ENCODE peak calls at places on chromosomes 7 and 10, in four cellular contexts. Q, R, T and K are unnamed samples.

GRCh38 chr10:104835422-104835821 is 194.3 kb downstream of the SORCS3 start:
- DNase-seq in Q (no peak), R (no peak), T (no peak), K (no peak)

GRCh38 chr10:124736491-124737136 is 7.6 kb downstream of the FAM53B start:
- DNase-seq in Q (peak), R (no peak), T (peak), K (peak)

GRCh38 chr7:44568771-44569560 is 4.7 kb downstream of the DDX56 start:
- DNase-seq in Q (no peak), R (no peak), T (peak), K (no peak)

GRCh38 chr7:132192809-132193208 is 383.5 kb downstream of the PLXNA4 start:
- DNase-seq in Q (no peak), R (no peak), T (no peak), K (no peak)

GRCh38 chr10:131745591-131745990 is 155.2 kb upstream of the PPP2R2D start:
- DNase-seq in Q (no peak), R (no peak), T (no peak), K (no peak)

GRCh38 chr7:30238721-30239441 is 45.5 kb upstream of the ZNRF2 start:
- DNase-seq in Q (peak), R (peak), T (no peak), K (peak)

GRCh38 chr10:61975107-61975932 is 73.8 kb downstream of the ARID5B start:
- DNase-seq in Q (no peak), R (no peak), T (no peak), K (peak)

GRCh38 chr7:147803625-147804024 is 786.9 kb upstream of the C7orf33 start:
- DNase-seq in Q (no peak), R (no peak), T (no peak), K (no peak)

GRCh38 chr7:107768263-107768662 is 24.3 kb downstream of the CBLL1 start:
- DNase-seq in Q (no peak), R (no peak), T (no peak), K (no peak)

GRCh38 chr7:82325416-82325815 is 118.2 kb downstream of the CACNA2D1 start:
- DNase-seq in Q (no peak), R (no peak), T (no peak), K (no peak)

GRCh38 chr10:102398172-102399020 is 2.9 kb downstream of the NFKB2 start:
- DNase-seq in Q (no peak), R (no peak), T (no peak), K (no peak)
- H3K27ac ChIP-seq in Q (no peak), R (peak), T (peak), K (peak)

GRCh38 chr7:103524042-103524907 is 78.3 kb upstream of the SLC26A5 start:
- DNase-seq in Q (no peak), R (no peak), T (no peak), K (peak)
- TF ChIP-seq CTCF in Q (no peak), R (peak), T (no peak), K (peak)

GRCh38 chr10:86265236-86265876 is 101.2 kb downstream of the GRID1 start:
- DNase-seq in Q (peak), R (peak), T (peak), K (no peak)

GRCh38 chr10:86265877-86266259 is 100.7 kb downstream of the GRID1 start:
- DNase-seq in Q (no peak), R (peak), T (peak), K (no peak)

GRCh38 chr10:86263907-86264306 is 102.7 kb downstream of the GRID1 start:
- DNase-seq in Q (no peak), R (peak), T (peak), K (no peak)

GRCh38 chr10:86263209-86263608 is 103.4 kb downstream of the GRID1 start:
- DNase-seq in Q (no peak), R (peak), T (peak), K (no peak)

DNA sequence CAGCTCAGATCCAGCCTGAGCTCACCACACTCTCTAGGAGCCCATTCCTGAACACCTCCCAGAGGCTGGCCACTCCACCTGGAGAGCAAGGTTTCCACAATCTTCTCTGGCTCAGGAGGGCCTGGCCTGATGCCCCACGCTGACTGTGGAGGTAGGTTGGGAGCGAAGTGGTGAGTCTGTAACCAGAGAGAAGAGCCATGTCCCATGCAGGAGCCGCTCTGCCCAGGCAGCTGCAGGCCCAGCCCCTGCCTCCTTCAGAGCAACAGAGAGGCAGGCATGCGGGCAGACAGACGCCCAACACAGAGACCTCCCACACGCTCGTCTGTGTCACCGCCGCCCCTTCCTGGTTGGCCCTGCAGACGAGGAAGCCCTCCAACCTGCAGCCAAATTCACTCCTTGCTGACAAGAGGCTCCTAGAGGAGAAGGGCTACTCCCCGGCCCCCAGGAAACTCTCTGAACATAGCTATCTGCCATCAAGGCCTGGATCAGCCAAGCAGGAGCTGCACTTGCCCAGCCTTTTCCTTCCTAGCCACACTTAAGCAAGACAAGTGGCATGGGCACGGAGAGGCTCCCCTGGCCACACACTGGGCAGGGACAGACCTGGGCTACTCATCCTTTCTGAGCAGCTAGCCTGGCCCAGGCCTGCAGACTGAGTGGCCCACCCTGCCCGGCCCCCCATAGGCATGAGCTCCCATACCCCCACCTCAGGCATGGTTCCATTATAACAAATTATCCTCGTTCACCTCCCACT is 101.9 kb downstream of the GRID1 start:
- DNase-seq in Q (peak), R (peak), T (peak), K (no peak)
- H3K27ac ChIP-seq in Q (no peak), R (no peak), T (no peak), K (no peak)

DNA sequence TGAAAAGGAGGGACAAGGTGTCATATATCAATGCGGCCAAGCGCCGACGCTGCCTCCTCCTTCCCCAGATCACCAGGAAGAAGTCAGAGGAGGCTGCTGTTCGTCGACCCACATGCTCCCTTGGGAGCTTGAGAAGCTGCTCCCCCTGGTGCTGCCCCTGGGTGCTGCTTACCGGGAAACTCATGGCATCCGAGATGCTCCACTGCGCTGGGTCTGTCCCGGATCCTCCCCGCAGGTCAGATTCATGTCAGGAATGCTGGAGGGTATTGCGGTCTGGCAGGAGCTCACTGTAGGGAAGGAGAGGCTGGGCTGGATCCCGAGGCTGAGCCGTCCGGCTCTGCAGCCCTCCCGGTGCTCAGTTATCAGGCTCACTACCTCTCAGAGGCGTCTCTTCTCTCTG is 123.7 kb upstream of the FAM20C start:
- DNase-seq in Q (peak), R (no peak), T (no peak), K (no peak)
- TF ChIP-seq CTCF in Q (no peak), R (no peak), T (no peak), K (no peak)

GRCh38 chr10:93437000-93437945 is 44.9 kb downstream of the MYOF start:
- DNase-seq in Q (peak), R (peak), T (peak), K (peak)
- H3K27ac ChIP-seq in Q (peak), R (peak), T (peak), K (peak)